ENCODE peak calls at places on chromosomes 13 and 19, in eight cellular contexts. A, X, C, E, Z, B, L and J are unnamed samples.

GRCh38 chr19:4429266-4430200 is 27.1 kb downstream of the CHAF1A start:
- DNase-seq in E (no peak), C (no peak), A (no peak), X (no peak), L (no peak), Z (no peak), B (no peak), J (no peak)

GRCh38 chr19:18803550-18804138 is 12.5 kb upstream of the COMP start:
- DNase-seq in C (no peak), X (no peak), Z (no peak), B (no peak), E (no peak), A (no peak), L (no peak), J (no peak)

GRCh38 chr19:58086825-58087710 is 11.0 kb downstream of the ZSCAN18 start:
- DNase-seq in C (no peak), A (no peak), L (no peak), Z (no peak), B (no peak), X (no peak), E (no peak), J (no peak)

GRCh38 chr13:113591750-113592149 is 7.2 kb downstream of the TFDP1 start:
- DNase-seq in B (no peak), L (peak), A (no peak), Z (no peak), C (no peak), X (no peak), E (no peak), J (peak)

GRCh38 chr13:53873558-53873957 is 844.9 kb downstream of the OLFM4 start:
- DNase-seq in B (peak), E (no peak), Z (no peak), X (no peak), C (no peak), L (no peak), A (no peak), J (peak)

GRCh38 chr13:102152790-102153189 is 249.1 kb downstream of the FGF14 start:
- DNase-seq in A (no peak), L (no peak), C (no peak), X (no peak), Z (no peak), E (no peak), B (no peak), J (no peak)

GRCh38 chr19:8515317-8515716 is 1.4 kb upstream of the ZNF414 start:
- DNase-seq in X (no peak), C (no peak), B (no peak), Z (no peak), A (no peak), L (no peak), E (no peak), J (peak)

GRCh38 chr13:101514695-101515275 is 62.3 kb downstream of the ITGBL1 start:
- DNase-seq in B (peak), Z (no peak), L (no peak), C (no peak), E (peak), A (no peak), X (no peak), J (no peak)

GRCh38 chr19:43432866-43433673 is 18.4 kb downstream of the TEX101 start:
- DNase-seq in X (peak), Z (no peak), C (no peak), E (peak), L (peak), A (no peak), B (peak), J (peak)

GRCh38 chr19:16678498-16678897 is 17.6 kb downstream of the TMEM38A start:
- DNase-seq in C (no peak), X (no peak), A (no peak), L (no peak), B (no peak), E (no peak), Z (no peak), J (no peak)

GRCh38 chr19:38148337-38148736 is 75.7 kb downstream of the DPF1 start:
- DNase-seq in C (no peak), A (no peak), X (no peak), B (no peak), Z (no peak), L (peak), E (no peak), J (no peak)

GRCh38 chr19:18814063-18814462 is 17.7 kb upstream of the UPF1 start:
- DNase-seq in B (no peak), A (no peak), E (no peak), Z (no peak), L (no peak), C (no peak), X (no peak), J (no peak)

GRCh38 chr13:35887028-35887666 is 244.0 kb downstream of the DCLK1 start:
- DNase-seq in Z (no peak), C (no peak), X (no peak), L (no peak), A (no peak), E (no peak), B (no peak), J (no peak)

GRCh38 chr13:44578064-44578394 is 1.9 kb upstream of the TSC22D1 start:
- DNase-seq in Z (peak), A (peak), C (no peak), E (no peak), X (no peak), L (no peak), B (no peak), J (no peak)

GRCh38 chr13:21012211-21012610 is 49.2 kb downstream of the LATS2 start:
- DNase-seq in X (no peak), C (no peak), B (no peak), E (no peak), L (no peak), Z (no peak), A (no peak), J (no peak)

GRCh38 chr13:30355405-30355741 is 48.0 kb upstream of the KATNAL1 start:
- DNase-seq in B (peak), Z (no peak), X (no peak), C (no peak), A (no peak), E (peak), L (no peak), J (peak)

GRCh38 chr13:64369121-64369520 is 2861.0 kb downstream of the PCDH9 start:
- DNase-seq in X (no peak), B (no peak), E (no peak), Z (no peak), C (no peak), A (no peak), L (no peak), J (no peak)

GRCh38 chr13:26457212-26457611 is 100.3 kb upstream of the WASF3 start:
- DNase-seq in C (no peak), Z (no peak), B (no peak), A (no peak), L (no peak), E (no peak), X (no peak), J (no peak)

GRCh38 chr13:74132152-74132767 is 1.9 kb downstream of the KLF12 start:
- DNase-seq in C (no peak), Z (no peak), E (no peak), A (no peak), B (no peak), X (no peak), L (no peak), J (no peak)

GRCh38 chr13:32639502-32640105 is 53.4 kb downstream of the PDS5B start:
- DNase-seq in C (peak), L (peak), Z (peak), X (no peak), A (no peak), B (peak), E (peak), J (no peak)

GRCh38 chr19:16461630-16462051 is 10.1 kb downstream of the EPS15L1 start:
- DNase-seq in B (no peak), X (no peak), A (peak), C (peak), Z (no peak), L (peak), E (no peak), J (no peak)